ENCODE peak calls at places on chromosomes 2 and 18, in seven cellular contexts. Z is breast epithelium, T is endodermal cell, Q is thoracic aorta, S is Peyer's patch, E is esophagus muscularis mucosa, Y is cardiac muscle cell. J is an unnamed sample.

GRCh38 chr18:76593838-76594237 is 98.8 kb upstream of the ZNF516 start:
- DNase-seq in Z (no peak), T (peak; percentile 5), Q (no peak), S (no peak), E (no peak), Y (no peak), J (no peak)

GRCh38 chr2:23954325-23955014 is 14.2 kb downstream of the UBXN2A start:
- DNase-seq in Z (no peak), T (no peak), Q (no peak), S (no peak), E (no peak), Y (peak; percentile 30), J (no peak)

GRCh38 chr2:393711-394696 is 106.1 kb upstream of the ALKAL2 start:
- DNase-seq in Z (no peak), T (peak; percentile 79), Q (no peak), S (peak; percentile 81), E (peak; percentile 91), Y (no peak), J (no peak)

GRCh38 chr2:216802516-216803265 is 57.2 kb downstream of the TNP1 start:
- DNase-seq in Z (no peak), T (no peak), Q (no peak), S (no peak), E (no peak), Y (no peak), J (peak; percentile 90)

GRCh38 chr2:52775674-52776073 is 991.9 kb upstream of the CHAC2 start:
- DNase-seq in Z (no peak), T (no peak), Q (no peak), S (no peak), E (no peak), Y (no peak), J (no peak)

GRCh38 chr2:152322222-152322621 is 12.8 kb upstream of the FMNL2 start:
- DNase-seq in Z (no peak), T (no peak), Q (no peak), S (no peak), E (no peak), Y (no peak), J (no peak)

GRCh38 chr18:3245185-3245564 is 2.4 kb upstream of the MYL12A start:
- DNase-seq in Z (no peak), T (no peak), Q (no peak), S (no peak), E (no peak), Y (no peak), J (no peak)

GRCh38 chr18:50460062-50460461 is 85.2 kb downstream of the SKA1 start:
- DNase-seq in Z (no peak), T (no peak), Q (no peak), S (no peak), E (no peak), Y (no peak), J (no peak)

GRCh38 chr2:143261986-143262784 is 133.0 kb downstream of the ARHGAP15 start:
- DNase-seq in Z (no peak), T (no peak), Q (no peak), S (peak; percentile 70), E (no peak), Y (no peak), J (peak; percentile 17)

GRCh38 chr2:214382229-214382628 is 28.6 kb upstream of the VWC2L start:
- DNase-seq in Z (no peak), T (no peak), Q (no peak), S (no peak), E (no peak), Y (no peak), J (no peak)

GRCh38 chr2:42865884-42866861 is 73.8 kb upstream of the HAAO start:
- DNase-seq in Z (no peak), T (no peak), Q (no peak), S (peak; percentile 45), E (no peak), Y (no peak), J (peak; percentile 67)

GRCh38 chr2:28681216-28681981 is 70.2 kb upstream of the PPP1CB start:
- DNase-seq in Z (no peak), T (no peak), Q (no peak), S (peak; percentile 57), E (no peak), Y (peak; percentile 76), J (no peak)

GRCh38 chr2:20635698-20636584 is 15.0 kb downstream of the HS1BP3 start:
- DNase-seq in Z (peak; percentile 91), T (peak; percentile 98), Q (no peak), S (peak; percentile 87), E (peak; percentile 97), Y (peak; percentile 87), J (peak; percentile 65)

GRCh38 chr2:101704046-101704466 is 6.5 kb downstream of the MAP4K4 start:
- DNase-seq in Z (no peak), T (no peak), Q (no peak), S (no peak), E (no peak), Y (peak; percentile 80), J (peak; percentile 39)

GRCh38 chr2:238908960-238909951 is 61.4 kb downstream of the TWIST2 start:
- DNase-seq in Z (peak; percentile 51), T (peak; percentile 75), Q (no peak), S (peak; percentile 50), E (no peak), Y (peak; percentile 87), J (no peak)

GRCh38 chr2:151808258-151809072 is 19.8 kb downstream of the ARL5A start:
- DNase-seq in Z (no peak), T (no peak), Q (no peak), S (no peak), E (no peak), Y (peak; percentile 45), J (no peak)

GRCh38 chr2:173048901-173049661 is 26.6 kb upstream of the MAP3K20 start:
- DNase-seq in Z (no peak), T (no peak), Q (peak; percentile 69), S (peak; percentile 87), E (no peak), Y (peak; percentile 97), J (peak; percentile 97)

GRCh38 chr2:219628235-219628985 is 980 bp downstream of the SLC4A3 start:
- DNase-seq in Z (no peak), T (no peak), Q (no peak), S (no peak), E (no peak), Y (no peak), J (no peak)

GRCh38 chr2:189579585-189579984 is 1.0 kb downstream of the SLC40A1 start:
- DNase-seq in Z (no peak), T (no peak), Q (no peak), S (no peak), E (no peak), Y (peak; percentile 66), J (no peak)

DNA sequence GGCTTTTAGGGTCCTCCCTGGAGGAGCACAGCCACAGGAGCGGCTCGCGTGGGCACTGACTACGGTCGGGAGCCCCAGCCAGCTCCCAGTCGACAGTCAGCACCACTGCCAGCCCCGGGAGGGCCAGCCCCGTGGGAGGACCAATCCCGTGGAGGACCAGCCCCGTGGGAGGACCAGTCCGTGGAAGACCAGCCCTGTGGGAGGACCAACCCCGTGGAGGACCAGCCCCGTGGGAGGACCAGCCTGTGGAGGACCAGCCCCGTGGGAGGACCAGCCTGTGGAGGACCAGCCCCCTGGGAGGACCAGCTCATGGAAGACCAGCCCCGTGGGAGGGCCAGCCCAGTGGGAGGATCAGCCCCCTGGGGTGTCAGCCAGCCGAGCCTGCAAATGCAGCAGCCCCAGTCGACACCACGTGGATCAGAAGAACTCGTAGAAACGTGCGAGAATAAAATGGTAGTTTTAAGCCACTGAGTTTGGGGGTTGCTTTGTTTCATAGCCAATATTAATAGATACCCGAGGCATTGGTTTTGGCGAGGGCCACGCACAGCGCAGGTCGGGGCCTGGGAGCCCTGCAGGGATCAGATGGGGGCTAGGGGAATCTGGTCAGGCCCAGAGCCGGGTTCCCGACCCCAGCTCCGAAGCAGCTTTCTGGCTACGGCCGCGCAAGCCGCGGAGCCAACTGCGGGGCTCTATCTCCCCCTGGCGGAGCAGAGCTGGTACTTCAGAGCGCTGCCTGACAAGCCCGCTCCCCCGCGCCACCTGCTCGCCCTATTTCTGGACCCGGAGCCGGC is 73.0 kb downstream of the TEX51 start:
- DNase-seq in Z (peak; percentile 61), T (peak; percentile 93), Q (peak; percentile 16), S (peak; percentile 76), E (no peak), Y (peak; percentile 92), J (peak; percentile 68)
- H3K4me3 ChIP-seq in Z (peak overlapping the region; percentile 35), T (no peak overlapping the region), Q (peak overlapping the region; percentile 64), S (peak overlapping the region; percentile 55), E (peak overlapping the region; percentile 58), Y (no peak overlapping the region), J (peak overlapping the region; percentile 42)

DNA sequence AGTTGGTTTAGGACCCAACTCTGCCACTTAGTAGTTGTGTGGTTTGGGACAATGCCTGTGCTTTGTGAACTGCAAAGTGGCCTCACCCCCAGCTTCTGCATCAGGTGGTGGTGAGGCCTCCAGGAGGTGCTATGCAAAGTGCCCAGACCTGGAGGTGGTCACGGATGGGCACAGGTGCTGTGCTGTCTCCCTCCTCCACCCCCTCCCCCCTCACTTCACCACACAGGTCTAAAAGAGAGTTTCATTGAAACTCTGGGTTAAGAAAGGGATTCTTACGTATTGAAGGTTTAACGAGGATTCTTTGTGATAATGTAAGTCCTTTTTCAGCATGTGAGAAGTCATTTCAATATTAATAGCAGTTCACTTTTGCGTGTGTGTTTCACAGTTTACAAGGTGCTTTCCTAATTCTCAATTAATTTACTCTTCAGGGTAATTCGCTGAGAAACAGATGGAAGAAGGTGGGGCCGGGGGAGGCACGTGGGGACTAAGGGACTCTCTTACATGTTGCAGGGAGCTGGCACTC is 369.9 kb downstream of the LPIN1 start:
- DNase-seq in Z (no peak), T (no peak), Q (no peak), S (peak; percentile 74), E (no peak), Y (no peak), J (no peak)
- H3K4me1 ChIP-seq in Z (no peaks in the 10 kb centered on the region), T (no peaks in the 10 kb centered on the region), Q (peaks cover 3% of the 10 kb centered on the region), S (no peaks in the 10 kb centered on the region), E (no peaks in the 10 kb centered on the region), Y (no peaks in the 10 kb centered on the region), J (no peaks in the 10 kb centered on the region)

DNA sequence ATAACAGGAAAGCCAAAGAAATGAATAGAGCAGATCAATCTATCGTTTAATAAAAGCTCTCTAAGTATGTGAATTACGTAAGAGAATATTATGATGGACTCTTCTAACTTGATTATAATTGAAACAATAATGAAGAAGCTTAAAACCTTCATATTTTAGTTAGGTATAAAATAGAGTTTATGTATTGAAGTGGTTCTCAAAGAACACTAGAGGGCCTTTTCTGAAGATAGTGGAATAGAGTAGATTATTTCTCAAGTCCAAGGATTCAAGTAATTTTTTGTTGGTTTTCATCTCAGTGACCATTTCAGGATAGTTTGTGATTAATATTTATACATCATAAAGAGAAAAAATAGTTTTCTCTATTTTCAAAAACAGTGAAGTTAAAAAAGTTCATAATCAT is 97.7 kb downstream of the NBEAL1 start:
- DNase-seq in Z (no peak), T (no peak), Q (no peak), S (no peak), E (no peak), Y (no peak), J (no peak)
- TF ChIP-seq CTCF in Z (no peak), T (peak; percentile 51), Q (no peak), S (no peak), E (no peak), Y (no peak), J (no peak)

DNA sequence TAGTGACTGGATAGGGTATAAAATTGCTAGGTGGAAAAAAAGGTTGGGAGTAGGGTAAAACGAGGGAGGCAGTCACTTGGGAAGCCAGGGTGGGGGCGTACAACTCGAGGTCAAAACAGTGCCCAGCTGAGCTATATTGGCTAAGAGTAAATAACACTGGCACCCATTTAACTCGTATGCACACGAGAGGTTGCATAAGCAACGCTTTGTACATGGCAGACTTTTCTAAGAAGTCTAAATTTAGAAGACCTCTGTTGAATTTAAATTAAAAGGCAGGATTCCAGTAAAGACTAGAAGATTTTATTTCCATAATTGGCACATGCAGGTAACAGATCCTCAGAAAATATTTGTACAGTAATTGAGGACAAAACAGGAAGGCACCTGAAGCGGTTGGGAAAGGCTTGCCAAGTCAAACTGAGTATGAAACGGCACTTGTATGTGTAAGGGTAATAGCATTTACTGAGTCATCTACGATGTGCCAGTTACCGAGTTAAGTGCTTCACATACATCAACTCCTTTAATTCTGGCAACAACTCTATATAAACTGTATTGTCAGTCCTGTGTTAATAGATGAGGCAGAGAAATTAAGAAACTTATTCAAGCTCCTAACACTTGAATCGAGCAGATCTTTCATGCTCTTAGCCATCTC is 1.4 kb upstream of the MALT1 start:
- DNase-seq in Z (no peak), T (no peak), Q (no peak), S (no peak), E (no peak), Y (no peak), J (no peak)
- H3K4me3 ChIP-seq in Z (no peak overlapping the region), T (no peak overlapping the region), Q (no peak overlapping the region), S (no peak overlapping the region), E (no peak overlapping the region), Y (no peak overlapping the region), J (no peak overlapping the region)

J was measured in gastrocnemius medialis.